ENCODE peak calls at places on chromosome 18, in nine cellular contexts. T is AG09309; E is IMR-90; A is right lobe of liver; O is endothelial cell; R is body of pancreas; K is osteoblast; C is mesothelial cell of epicardium; S is CD4-positive, alpha-beta T cell. P is an unnamed sample.

GRCh38 chr18:77858331-77858730 is 608.7 kb downstream of the GALR1 start:
- DNase-seq in T (no peak), E (no peak), A (no peak), O (no peak), R (no peak), K (no peak), C (no peak), S (no peak), P (no peak)

GRCh38 chr18:13390196-13390595 is 171.6 kb downstream of the LDLRAD4 start:
- DNase-seq in T (no peak), E (no peak), A (no peak), O (no peak), R (no peak), K (peak), C (no peak), S (no peak), P (no peak)

GRCh38 chr18:25826377-25826776 is 264.0 kb downstream of the SS18 start:
- DNase-seq in T (no peak), E (no peak), A (no peak), O (no peak), R (no peak), K (no peak), C (no peak), S (no peak), P (no peak)

GRCh38 chr18:57898506-57899124 is 95.5 kb upstream of the ATP8B1 start:
- DNase-seq in T (peak), E (peak), A (no peak), O (no peak), R (no peak), K (peak), C (no peak), S (no peak), P (peak)

GRCh38 chr18:77876319-77876865 is 626.7 kb downstream of the GALR1 start:
- DNase-seq in T (no peak), E (no peak), A (no peak), O (no peak), R (no peak), K (no peak), C (no peak), S (no peak), P (no peak)

GRCh38 chr18:41131050-41131449 is 824.0 kb upstream of the PIK3C3 start:
- DNase-seq in T (no peak), E (no peak), A (no peak), O (no peak), R (no peak), K (no peak), C (no peak), S (no peak), P (no peak)

GRCh38 chr18:37297106-37297505 is 268.5 kb downstream of the CELF4 start:
- DNase-seq in T (no peak), E (no peak), A (no peak), O (no peak), R (no peak), K (no peak), C (no peak), S (no peak), P (no peak)

GRCh38 chr18:74745658-74746403 is 148.2 kb downstream of the ZNF407 start:
- DNase-seq in T (no peak), E (peak), A (no peak), O (no peak), R (no peak), K (peak), C (no peak), S (no peak), P (peak)

GRCh38 chr18:73986711-73987110 is 160.9 kb downstream of the FBXO15 start:
- DNase-seq in T (no peak), E (no peak), A (no peak), O (no peak), R (no peak), K (no peak), C (no peak), S (no peak), P (no peak)

GRCh38 chr18:32958746-32959145 is 185.9 kb upstream of the KLHL14 start:
- DNase-seq in T (no peak), E (no peak), A (no peak), O (no peak), R (no peak), K (no peak), C (no peak), S (no peak), P (no peak)

GRCh38 chr18:49075697-49076096 is 124.9 kb upstream of the SMAD7 start:
- DNase-seq in T (no peak), E (peak), A (no peak), O (no peak), R (no peak), K (no peak), C (no peak), S (no peak), P (no peak)

GRCh38 chr18:22667616-22668422 is 250.1 kb upstream of the CTAGE1 start:
- DNase-seq in T (peak), E (peak), A (no peak), O (no peak), R (no peak), K (peak), C (no peak), S (no peak), P (peak)

GRCh38 chr18:49041677-49042570 is 91.2 kb upstream of the SMAD7 start:
- DNase-seq in T (no peak), E (peak), A (no peak), O (no peak), R (peak), K (peak), C (no peak), S (peak), P (peak)

GRCh38 chr18:41532344-41533086 is 422.5 kb upstream of the PIK3C3 start:
- DNase-seq in T (no peak), E (peak), A (no peak), O (peak), R (no peak), K (no peak), C (no peak), S (no peak), P (no peak)

GRCh38 chr18:76975577-76976110 is 153.3 kb downstream of the ZNF236 start:
- DNase-seq in T (no peak), E (no peak), A (no peak), O (no peak), R (no peak), K (no peak), C (no peak), S (no peak), P (no peak)

GRCh38 chr18:52312321-52312720 is 27.7 kb upstream of the DCC start:
- DNase-seq in T (no peak), E (no peak), A (no peak), O (no peak), R (no peak), K (no peak), C (no peak), S (no peak), P (no peak)

GRCh38 chr18:72458256-72458655 is 85.9 kb downstream of the CBLN2 start:
- DNase-seq in T (no peak), E (no peak), A (no peak), O (no peak), R (no peak), K (no peak), C (no peak), S (no peak), P (no peak)

GRCh38 chr18:49243391-49243790 is 217.1 kb downstream of the DYM start:
- DNase-seq in T (no peak), E (no peak), A (no peak), O (no peak), R (no peak), K (no peak), C (no peak), S (no peak), P (no peak)

GRCh38 chr18:48800877-48801727 is 149.7 kb downstream of the SMAD7 start:
- DNase-seq in T (peak), E (peak), A (peak), O (no peak), R (no peak), K (peak), C (no peak), S (peak), P (peak)

GRCh38 chr18:11591957-11592356 is 17.4 kb upstream of the SLC35G4 start:
- DNase-seq in T (no peak), E (no peak), A (no peak), O (no peak), R (no peak), K (no peak), C (no peak), S (no peak), P (no peak)

GRCh38 chr18:11585596-11585995 is 23.8 kb upstream of the SLC35G4 start:
- DNase-seq in T (no peak), E (no peak), A (no peak), O (no peak), R (no peak), K (no peak), C (no peak), S (no peak), P (no peak)

GRCh38 chr18:11587432-11587831 is 22.0 kb upstream of the SLC35G4 start:
- DNase-seq in T (no peak), E (no peak), A (no peak), O (no peak), R (no peak), K (no peak), C (no peak), S (no peak), P (no peak)

DNA sequence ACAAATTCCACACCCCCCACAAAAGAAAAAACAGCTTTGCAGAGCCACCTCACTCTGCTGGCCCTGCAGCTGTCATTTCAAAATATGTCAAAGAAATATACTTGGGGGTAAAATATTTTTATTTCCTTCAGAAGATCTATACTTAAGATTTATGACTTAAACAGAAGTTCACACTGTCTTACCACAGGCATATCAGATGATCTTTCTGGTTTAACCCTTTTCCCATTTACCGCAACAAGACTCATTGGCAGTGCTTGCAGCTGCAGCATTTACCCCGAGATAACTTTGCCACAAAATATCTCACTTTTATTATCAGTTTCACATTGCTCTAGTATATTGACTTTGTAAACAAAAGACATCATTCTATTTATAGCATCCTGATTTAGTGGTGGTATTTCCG is 21.6 kb upstream of the SLC35G4 start:
- DNase-seq in T (no peak), E (no peak), A (no peak), O (no peak), R (no peak), K (no peak), C (no peak), S (no peak), P (no peak)
- TF ChIP-seq CTCF in T (no peak), E (no peak), A (no peak), O (no peak), R (no peak), K (no peak), C (no peak), S (no peak), P (no peak)

GRCh38 chr18:64409511-64409910 is 260.6 kb upstream of the LINC00305 start:
- DNase-seq in T (no peak), E (no peak), A (no peak), O (peak), R (peak), K (no peak), C (no peak), S (no peak), P (no peak)
- TF ChIP-seq CTCF in T (no peak), E (no peak), A (peak), O (peak), R (peak), K (no peak), C (peak), S (no peak), P (peak)

DNA sequence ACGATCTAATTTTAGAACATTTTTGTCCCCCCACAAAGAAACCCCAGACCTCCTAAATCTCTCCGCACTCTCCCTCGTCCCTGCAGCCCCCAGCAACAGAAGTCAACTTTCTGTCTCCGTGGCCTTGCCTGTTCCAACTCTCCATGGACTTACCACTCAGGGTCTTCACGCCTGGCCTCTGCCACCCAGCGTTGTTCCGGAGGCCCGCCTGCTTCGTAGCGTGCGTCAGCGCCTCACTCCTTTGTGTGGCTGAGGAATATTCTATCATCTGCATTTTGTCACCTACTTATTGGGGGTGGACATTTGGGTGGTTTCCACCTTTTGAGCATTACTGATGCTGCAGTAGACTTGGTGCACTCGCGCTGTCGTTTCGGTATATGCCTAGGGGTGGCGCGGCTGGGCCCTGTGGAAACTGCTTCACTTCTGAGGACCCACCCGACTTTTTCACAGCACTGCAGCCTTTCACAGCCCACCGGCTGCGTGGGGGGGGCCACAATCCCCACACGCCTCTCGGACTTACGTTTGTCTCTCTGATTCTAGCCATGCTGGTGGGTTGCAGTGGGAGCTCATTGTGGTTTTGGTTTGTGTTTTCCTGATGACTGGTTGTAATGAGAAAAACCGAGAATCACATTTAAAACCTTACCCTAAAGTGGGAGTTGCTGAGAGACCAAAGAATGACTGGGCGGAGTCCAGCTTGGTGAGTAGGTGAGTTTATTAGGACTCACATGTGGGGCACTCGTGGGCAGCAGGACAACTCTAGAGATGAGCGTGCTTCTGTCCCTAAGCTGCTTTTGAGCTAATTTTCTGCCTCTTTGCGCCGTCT is 1.4 kb upstream of the HSBP1L1 start:
- DNase-seq in T (no peak), E (no peak), A (no peak), O (no peak), R (no peak), K (no peak), C (no peak), S (no peak), P (no peak)
- TF ChIP-seq CTCF in T (no peak), E (no peak), A (no peak), O (no peak), R (no peak), K (no peak), C (no peak), S (no peak), P (no peak)

GRCh38 chr18:8834837-8835236 is 129.5 kb downstream of the MTCL1 start:
- DNase-seq in T (no peak), E (no peak), A (no peak), O (no peak), R (no peak), K (no peak), C (no peak), S (no peak), P (no peak)

GRCh38 chr18:8833480-8833879 is 128.1 kb downstream of the MTCL1 start:
- DNase-seq in T (no peak), E (no peak), A (no peak), O (no peak), R (no peak), K (no peak), C (no peak), S (no peak), P (no peak)

GRCh38 chr18:8831531-8831930 is 126.2 kb downstream of the MTCL1 start:
- DNase-seq in T (no peak), E (no peak), A (no peak), O (no peak), R (no peak), K (no peak), C (no peak), S (no peak), P (no peak)

GRCh38 chr18:8839285-8839684 is 133.9 kb downstream of the MTCL1 start:
- DNase-seq in T (no peak), E (no peak), A (no peak), O (no peak), R (peak), K (no peak), C (no peak), S (no peak), P (no peak)

GRCh38 chr18:8835556-8835955 is 130.2 kb downstream of the MTCL1 start:
- DNase-seq in T (peak), E (peak), A (peak), O (no peak), R (no peak), K (peak), C (no peak), S (no peak), P (no peak)
- TF ChIP-seq CTCF in T (no peak), E (no peak), A (no peak), O (no peak), R (no peak), K (no peak), C (no peak), S (no peak), P (no peak)

GRCh38 chr18:55179460-55180195 is 220.4 kb upstream of the CCDC68 start:
- DNase-seq in T (peak), E (peak), A (no peak), O (no peak), R (no peak), K (no peak), C (no peak), S (no peak), P (no peak)
- TF ChIP-seq CTCF in T (no peak), E (no peak), A (no peak), O (no peak), R (no peak), K (no peak), C (no peak), S (no peak), P (no peak)

DNA sequence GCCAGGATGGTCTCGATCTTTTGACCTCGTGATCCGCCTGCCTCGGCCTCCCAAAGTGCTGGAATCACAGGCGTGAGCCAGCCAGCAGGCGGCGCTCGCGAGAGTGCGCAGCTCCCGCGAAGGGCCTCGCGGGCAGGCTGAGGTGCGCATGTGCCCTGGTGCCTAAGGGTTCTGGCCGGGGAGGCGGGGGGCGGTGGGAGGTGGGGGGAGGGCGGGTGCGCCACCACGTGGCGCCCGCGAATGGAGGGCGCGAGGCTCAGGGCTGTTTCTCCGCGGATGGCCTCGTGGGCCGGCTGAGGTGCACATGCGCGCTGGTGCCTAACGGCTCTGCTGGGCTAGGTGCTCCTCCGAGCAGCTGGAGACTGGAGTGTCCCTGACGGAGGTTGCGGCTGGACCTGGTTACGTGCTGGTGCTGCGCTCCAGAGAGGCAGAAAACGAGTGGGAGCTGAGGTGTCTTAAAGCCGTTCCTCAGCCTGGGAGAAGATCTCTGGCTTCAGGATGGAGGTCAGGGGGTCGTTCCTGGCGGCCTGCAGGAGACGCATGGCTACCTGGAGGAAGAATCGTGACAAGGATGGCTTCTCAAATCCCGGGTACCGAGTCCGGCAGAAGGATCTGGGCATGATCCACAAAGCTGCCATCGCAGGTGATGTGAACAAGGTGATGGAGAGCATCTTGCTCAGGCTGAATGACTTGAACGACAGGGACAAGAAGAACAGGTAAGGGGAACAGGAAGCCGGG is at the start of gene ANKRD62:
- DNase-seq in T (no peak), E (no peak), A (no peak), O (no peak), R (no peak), K (no peak), C (no peak), S (no peak), P (no peak)
- TF ChIP-seq CTCF in T (no peak), E (no peak), A (no peak), O (no peak), R (no peak), K (no peak), C (no peak), S (no peak), P (no peak)

GRCh38 chr18:59246796-59247195 is 26.5 kb downstream of the RAX start:
- DNase-seq in T (no peak), E (no peak), A (no peak), O (no peak), R (no peak), K (no peak), C (no peak), S (no peak), P (no peak)

DNA sequence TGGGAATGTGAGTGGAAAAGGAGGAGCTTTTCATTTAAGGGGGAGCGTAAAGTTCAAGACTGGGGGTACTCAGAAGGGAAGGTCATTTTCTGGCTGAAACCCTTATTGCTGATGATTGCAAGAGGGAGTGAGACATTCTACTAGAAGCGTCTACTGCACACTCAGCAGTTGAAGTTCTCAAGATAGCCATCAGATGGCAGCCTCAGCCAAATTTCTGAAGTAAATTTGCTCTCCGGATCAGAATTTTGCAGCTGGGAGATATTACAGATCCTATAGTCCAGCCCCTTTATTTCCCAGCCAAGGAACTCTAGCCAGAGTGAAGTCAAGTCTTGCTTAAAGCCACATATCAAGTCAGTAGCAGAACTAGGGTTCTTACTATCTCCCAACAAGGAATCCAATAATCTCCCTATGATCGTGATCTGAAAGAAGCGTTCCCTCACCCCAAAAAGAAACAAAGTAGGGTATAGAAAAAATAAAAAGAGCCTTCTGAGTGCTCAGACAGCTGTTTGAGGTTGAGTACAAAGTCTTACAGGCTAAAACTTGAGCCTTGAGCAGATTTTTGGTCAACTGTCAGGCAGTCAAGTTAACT is 24.0 kb downstream of the RAX start:
- DNase-seq in T (peak), E (peak), A (no peak), O (peak), R (peak), K (peak), C (no peak), S (no peak), P (peak)
- TF ChIP-seq CTCF in T (peak), E (peak), A (peak), O (peak), R (peak), K (peak), C (peak), S (peak), P (peak)

P was measured in HFFc6.